ENCODE peak calls at places on chromosomes 16 and 17, in four cellular contexts. One of them, this sample, is unnamed.

GRCh38 chr17:12024332-12024731 is 3.7 kb downstream of the MAP2K4 start:
- DNase-seq in GM12878: no peak
- DNase-seq in WTC11: no peak
- DNase-seq in K562: no peak
- DNase-seq in this sample: peak; percentile 77

GRCh38 chr17:43946766-43947165 is 4.5 kb upstream of the PPY start:
- DNase-seq in GM12878: no peak
- DNase-seq in WTC11: no peak
- DNase-seq in K562: no peak
- DNase-seq in this sample: no peak

GRCh38 chr17:4893272-4893671 is 6.1 kb upstream of the C17orf107 start:
- DNase-seq in K562: no peak
- DNase-seq in GM12878: no peak
- DNase-seq in WTC11: no peak
- DNase-seq in this sample: no peak

GRCh38 chr16:81210807-81211206 is 27.7 kb upstream of the BCO1 start:
- DNase-seq in GM12878: no peak
- DNase-seq in K562: no peak
- DNase-seq in WTC11: no peak
- DNase-seq in this sample: no peak

GRCh38 chr16:47599512-47599911 is 138.4 kb downstream of the PHKB start:
- DNase-seq in WTC11: no peak
- DNase-seq in GM12878: peak; percentile 28
- DNase-seq in K562: no peak
- DNase-seq in this sample: no peak

GRCh38 chr16:3444032-3444388 is 530 bp downstream of the NAA60 start:
- DNase-seq in K562: no peak
- DNase-seq in WTC11: no peak
- DNase-seq in GM12878: no peak
- DNase-seq in this sample: peak; percentile 72

GRCh38 chr16:2976201-2976600 is 4.0 kb downstream of the PKMYT1 start:
- DNase-seq in K562: no peak
- DNase-seq in GM12878: no peak
- DNase-seq in WTC11: no peak
- DNase-seq in this sample: no peak

GRCh38 chr17:77356109-77356689 is 215.4 kb downstream of the SEC14L1 start:
- DNase-seq in K562: no peak
- DNase-seq in WTC11: no peak
- DNase-seq in GM12878: no peak
- DNase-seq in this sample: no peak

GRCh38 chr17:7613769-7614421 is 802 bp downstream of the FXR2 start:
- DNase-seq in K562: no peak
- DNase-seq in WTC11: no peak
- DNase-seq in GM12878: no peak
- DNase-seq in this sample: no peak

GRCh38 chr16:68985268-68985667 is 120.2 kb upstream of the HAS3 start:
- DNase-seq in K562: peak; percentile 30
- DNase-seq in GM12878: no peak
- DNase-seq in WTC11: no peak
- DNase-seq in this sample: no peak

GRCh38 chr17:35372846-35373531 is 432 bp downstream of the SLFN11 start:
- DNase-seq in WTC11: peak; percentile 46
- DNase-seq in K562: no peak
- DNase-seq in GM12878: no peak
- DNase-seq in this sample: no peak

GRCh38 chr16:88665148-88665547 is 2.3 kb upstream of the MVD start:
- DNase-seq in GM12878: no peak
- DNase-seq in WTC11: no peak
- DNase-seq in K562: no peak
- DNase-seq in this sample: no peak

GRCh38 chr17:58401287-58401686 is 16.0 kb downstream of the RNF43 start:
- DNase-seq in K562: no peak
- DNase-seq in GM12878: no peak
- DNase-seq in WTC11: no peak
- DNase-seq in this sample: no peak

GRCh38 chr17:80679816-80680215 is 135.2 kb downstream of the RPTOR start:
- DNase-seq in WTC11: no peak
- DNase-seq in K562: no peak
- DNase-seq in GM12878: no peak
- DNase-seq in this sample: no peak

GRCh38 chr17:5424909-5425308 is 4.9 kb downstream of the RPAIN start:
- DNase-seq in WTC11: no peak
- DNase-seq in GM12878: no peak
- DNase-seq in K562: no peak
- DNase-seq in this sample: no peak

GRCh38 chr16:74064120-74064735 is 232.4 kb upstream of the PSMD7 start:
- DNase-seq in WTC11: no peak
- DNase-seq in K562: no peak
- DNase-seq in GM12878: no peak
- DNase-seq in this sample: no peak

GRCh38 chr16:12276631-12277030 is 300.1 kb downstream of the SNX29 start:
- DNase-seq in GM12878: no peak
- DNase-seq in WTC11: no peak
- DNase-seq in K562: no peak
- DNase-seq in this sample: no peak

GRCh38 chr17:61594294-61594825 is 3.3 kb upstream of the NACA2 start:
- DNase-seq in GM12878: no peak
- DNase-seq in WTC11: no peak
- DNase-seq in K562: no peak
- DNase-seq in this sample: no peak

GRCh38 chr17:13415877-13416416 is 185.8 kb downstream of the HS3ST3A1 start:
- DNase-seq in WTC11: no peak
- DNase-seq in GM12878: no peak
- DNase-seq in K562: peak; percentile 73
- DNase-seq in this sample: peak; percentile 84

GRCh38 chr16:23119570-23119969 is 29.7 kb downstream of the USP31 start:
- DNase-seq in GM12878: no peak
- DNase-seq in WTC11: no peak
- DNase-seq in K562: no peak
- DNase-seq in this sample: no peak

GRCh38 chr17:6208608-6209180 is 138.5 kb downstream of the WSCD1 start:
- DNase-seq in GM12878: no peak
- DNase-seq in WTC11: no peak
- DNase-seq in K562: no peak
- DNase-seq in this sample: no peak

GRCh38 chr17:56523042-56523441 is 70.5 kb upstream of the NOG start:
- DNase-seq in K562: no peak
- DNase-seq in GM12878: no peak
- DNase-seq in WTC11: no peak
- DNase-seq in this sample: no peak

GRCh38 chr17:75526555-75527270 is 1.2 kb downstream of the LLGL2 start:
- DNase-seq in WTC11: peak; percentile 49
- DNase-seq in K562: no peak
- DNase-seq in GM12878: no peak
- DNase-seq in this sample: no peak

GRCh38 chr16:47018223-47018891 is 44.9 kb upstream of the DNAJA2 start:
- DNase-seq in K562: peak; percentile 65
- DNase-seq in WTC11: peak; percentile 56
- DNase-seq in GM12878: peak; percentile 98
- DNase-seq in this sample: peak; percentile 73

GRCh38 chr17:142102-142661 is 4.8 kb downstream of the SCGB1C2 start:
- DNase-seq in WTC11: no peak
- DNase-seq in K562: no peak
- DNase-seq in GM12878: no peak
- DNase-seq in this sample: peak; percentile 20

GRCh38 chr17:70089513-70090148 is 14.6 kb downstream of the KCNJ16 start:
- DNase-seq in GM12878: no peak
- DNase-seq in K562: no peak
- DNase-seq in WTC11: no peak
- DNase-seq in this sample: no peak

GRCh38 chr17:73255671-73256181 is 6.0 kb downstream of the CPSF4L start:
- DNase-seq in WTC11: peak; percentile 87
- DNase-seq in GM12878: no peak
- DNase-seq in K562: peak; percentile 66
- DNase-seq in this sample: no peak

GRCh38 chr16:9528680-9529079 is 437.2 kb downstream of the HAPSTR1 start:
- DNase-seq in K562: no peak
- DNase-seq in WTC11: no peak
- DNase-seq in GM12878: no peak
- DNase-seq in this sample: no peak

GRCh38 chr16:70679653-70680494 is 6.0 kb downstream of the MTSS2 start:
- DNase-seq in GM12878: no peak
- DNase-seq in WTC11: peak; percentile 72
- DNase-seq in K562: no peak
- DNase-seq in this sample: no peak

GRCh38 chr17:79331492-79331891 is 256.9 kb downstream of the ENGASE start:
- DNase-seq in K562: no peak
- DNase-seq in GM12878: no peak
- DNase-seq in WTC11: no peak
- DNase-seq in this sample: no peak

GRCh38 chr17:78268960-78269892 is 37.8 kb downstream of the TMEM235 start:
- DNase-seq in K562: no peak
- DNase-seq in GM12878: no peak
- DNase-seq in WTC11: no peak
- DNase-seq in this sample: no peak

GRCh38 chr16:28163699-28164584 is 47.8 kb downstream of the XPO6 start:
- DNase-seq in WTC11: no peak
- DNase-seq in K562: no peak
- DNase-seq in GM12878: no peak
- DNase-seq in this sample: peak; percentile 32

GRCh38 chr16:28165549-28166046 is 46.2 kb downstream of the XPO6 start:
- DNase-seq in WTC11: no peak
- DNase-seq in GM12878: no peak
- DNase-seq in K562: no peak
- DNase-seq in this sample: no peak

GRCh38 chr16:28161626-28162025 is 50.1 kb downstream of the XPO6 start:
- DNase-seq in GM12878: no peak
- DNase-seq in WTC11: no peak
- DNase-seq in K562: no peak
- DNase-seq in this sample: no peak

GRCh38 chr16:28166394-28167208 is 45.2 kb downstream of the XPO6 start:
- DNase-seq in K562: no peak
- DNase-seq in GM12878: no peak
- DNase-seq in WTC11: no peak
- DNase-seq in this sample: peak; percentile 52

GRCh38 chr16:28162326-28162877 is 49.4 kb downstream of the XPO6 start:
- DNase-seq in GM12878: no peak
- DNase-seq in WTC11: no peak
- DNase-seq in K562: no peak
- DNase-seq in this sample: no peak
- TF ChIP-seq CBFB in GM12878: no peak
- TF ChIP-seq CBFB in WTC11: no peak
- TF ChIP-seq CBFB in K562: no peak
- TF ChIP-seq CBFB in this sample: no peak

GRCh38 chr16:4936181-4936990 is 562 bp downstream of the PPL start:
- DNase-seq in K562: peak; percentile 39
- DNase-seq in WTC11: peak; percentile 67
- DNase-seq in GM12878: no peak
- DNase-seq in this sample: no peak

GRCh38 chr16:4938683-4939030 is 1.7 kb upstream of the PPL start:
- DNase-seq in K562: no peak
- DNase-seq in WTC11: no peak
- DNase-seq in GM12878: no peak
- DNase-seq in this sample: no peak

GRCh38 chr16:4937782-4938682 is 1.1 kb upstream of the PPL start:
- DNase-seq in WTC11: no peak
- DNase-seq in K562: no peak
- DNase-seq in GM12878: no peak
- DNase-seq in this sample: no peak

GRCh38 chr16:4935231-4935855 is 1.6 kb downstream of the PPL start:
- DNase-seq in WTC11: no peak
- DNase-seq in K562: no peak
- DNase-seq in GM12878: no peak
- DNase-seq in this sample: no peak

DNA sequence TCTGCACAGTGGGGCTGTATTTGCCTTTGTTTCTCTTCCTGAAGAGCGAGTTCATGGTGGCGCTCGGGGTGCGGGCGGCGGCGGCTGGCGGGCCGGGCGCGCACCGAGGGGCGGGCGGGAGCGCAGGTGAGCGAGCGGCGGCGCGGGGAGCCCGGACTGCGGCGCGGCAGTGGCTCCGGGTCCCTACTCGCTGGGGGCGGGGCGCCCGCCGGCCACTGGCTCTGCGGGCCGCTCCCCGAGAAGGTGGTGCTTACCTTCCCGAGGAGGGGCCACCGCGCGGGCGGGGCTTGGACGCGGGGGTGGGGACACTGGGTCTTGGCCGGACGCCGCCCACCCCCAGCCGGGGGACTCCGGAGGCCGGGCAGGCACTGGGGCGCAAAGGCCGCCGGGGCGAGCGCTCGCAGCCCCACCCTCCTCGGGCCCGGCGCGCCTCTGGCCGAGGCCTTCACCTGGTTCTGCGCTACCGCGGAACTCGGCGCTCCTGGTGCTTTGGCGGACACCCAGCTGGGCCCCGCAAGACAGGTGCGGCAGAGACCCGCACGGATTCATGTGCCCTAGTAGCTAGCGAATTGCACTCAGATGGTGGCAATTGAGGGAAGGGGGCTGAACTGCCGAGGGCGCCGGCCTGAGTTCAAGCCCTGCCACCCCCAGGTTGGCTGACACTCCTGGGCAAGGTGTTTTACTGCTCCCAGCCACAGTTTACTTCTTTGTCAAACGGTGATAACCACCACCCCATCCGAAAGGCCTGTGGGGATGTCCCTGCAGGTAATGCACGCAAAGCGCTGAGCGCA is at the start of gene PPL:
- DNase-seq in K562: peak; percentile 84
- DNase-seq in WTC11: peak; percentile 99
- DNase-seq in GM12878: no peak
- DNase-seq in this sample: peak; percentile 93
- TF ChIP-seq CBFB in K562: no peak
- TF ChIP-seq CBFB in WTC11: peak; percentile 60
- TF ChIP-seq CBFB in GM12878: no peak
- TF ChIP-seq CBFB in this sample: no peak

GRCh38 chr16:50781518-50781917 is 39.6 kb downstream of the CYLD start:
- DNase-seq in WTC11: no peak
- DNase-seq in K562: no peak
- DNase-seq in GM12878: no peak
- DNase-seq in this sample: no peak

GRCh38 chr16:50778284-50779163 is 36.6 kb downstream of the CYLD start:
- DNase-seq in WTC11: no peak
- DNase-seq in GM12878: peak; percentile 12
- DNase-seq in K562: no peak
- DNase-seq in this sample: no peak

GRCh38 chr16:50776042-50776441 is 34.2 kb downstream of the CYLD start:
- DNase-seq in WTC11: no peak
- DNase-seq in K562: no peak
- DNase-seq in GM12878: no peak
- DNase-seq in this sample: no peak

GRCh38 chr16:50781043-50781442 is 39.2 kb downstream of the CYLD start:
- DNase-seq in K562: peak; percentile 6
- DNase-seq in GM12878: no peak
- DNase-seq in WTC11: peak; percentile 31
- DNase-seq in this sample: no peak
- TF ChIP-seq CBFB in K562: no peak
- TF ChIP-seq CBFB in GM12878: no peak
- TF ChIP-seq CBFB in WTC11: no peak
- TF ChIP-seq CBFB in this sample: no peak

DNA sequence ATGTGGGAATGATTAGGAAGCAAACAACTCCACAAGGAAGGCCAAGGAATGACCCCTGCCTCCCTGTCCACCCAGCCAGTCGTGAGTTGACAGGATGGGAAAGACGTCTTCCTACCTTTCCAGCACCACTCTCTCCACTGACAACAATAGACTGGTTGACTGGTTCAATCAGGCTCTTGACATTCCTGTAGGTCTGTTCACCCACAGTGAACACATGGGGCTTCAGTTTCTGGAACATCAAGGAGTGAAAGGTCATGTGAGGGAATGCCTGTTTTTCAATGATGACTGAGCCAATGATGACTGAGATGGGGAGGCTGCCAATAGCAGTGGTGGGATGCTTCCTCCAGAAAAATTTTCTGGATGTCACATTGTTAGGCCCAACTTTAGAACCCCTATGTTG is 9.6 kb downstream of the MYO19 start:
- DNase-seq in GM12878: no peak
- DNase-seq in K562: no peak
- DNase-seq in WTC11: no peak
- DNase-seq in this sample: no peak
- TF ChIP-seq CBFB in GM12878: no peak
- TF ChIP-seq CBFB in K562: no peak
- TF ChIP-seq CBFB in WTC11: no peak
- TF ChIP-seq CBFB in this sample: no peak